ENCODE peak calls at places on chromosome 12, in five cellular contexts. J is HEK293T, C is fibroblast of lung, L is cerebellar cortex, T is HS-27A. K is an unnamed sample.

GRCh38 chr12:28065374-28065773 is 92.8 kb upstream of the PTHLH start:
- DNase-seq in J (no peak), C (no peak), L (no peak), T (no peak), K (no peak)

GRCh38 chr12:103012884-103013283 is 55.4 kb downstream of the ASCL1 start:
- DNase-seq in J (no peak), C (no peak), L (peak), T (no peak), K (no peak)

GRCh38 chr12:6950944-6951540 is at the start of gene PTPN6:
- DNase-seq in J (no peak), C (no peak), L (no peak), T (no peak), K (no peak)

GRCh38 chr12:51598156-51598555 is 7.1 kb downstream of the SCN8A start:
- DNase-seq in J (no peak), C (no peak), L (no peak), T (no peak), K (no peak)

GRCh38 chr12:8508224-8508623 is 5.1 kb upstream of the CLEC4D start:
- DNase-seq in J (no peak), C (no peak), L (no peak), T (no peak), K (no peak)

GRCh38 chr12:32116897-32117296 is 10.2 kb downstream of the BICD1 start:
- DNase-seq in J (no peak), C (peak), L (no peak), T (peak), K (no peak)

GRCh38 chr12:22729898-22730443 is 105.0 kb downstream of the ETNK1 start:
- DNase-seq in J (no peak), C (peak), L (no peak), T (peak), K (no peak)

GRCh38 chr12:117494833-117495714 is 133.6 kb upstream of the NOS1 start:
- DNase-seq in J (peak), C (no peak), L (peak), T (no peak), K (no peak)

GRCh38 chr12:94740601-94741362 is 90.4 kb upstream of the TMCC3 start:
- DNase-seq in J (no peak), C (no peak), L (no peak), T (no peak), K (no peak)

GRCh38 chr12:43937947-43938346 is 102.1 kb downstream of the TMEM117 start:
- DNase-seq in J (peak), C (no peak), L (no peak), T (no peak), K (no peak)

GRCh38 chr12:123498126-123498825 is 35.2 kb downstream of the RILPL1 start:
- DNase-seq in J (no peak), C (no peak), L (no peak), T (no peak), K (no peak)

GRCh38 chr12:3311027-3311402 is 180.0 kb upstream of the PRMT8 start:
- DNase-seq in J (no peak), C (peak), L (no peak), T (no peak), K (no peak)

GRCh38 chr12:7068240-7068993 is 7.9 kb downstream of the C1S start:
- DNase-seq in J (no peak), C (peak), L (peak), T (no peak), K (no peak)

GRCh38 chr12:52585951-52586350 is 12.3 kb upstream of the KRT74 start:
- DNase-seq in J (no peak), C (no peak), L (no peak), T (no peak), K (peak)

GRCh38 chr12:45050751-45051489 is at the start of gene DBX2:
- DNase-seq in J (peak), C (peak), L (no peak), T (no peak), K (no peak)

GRCh38 chr12:94614288-94614721 is 36.1 kb downstream of the TMCC3 start:
- DNase-seq in J (peak), C (peak), L (peak), T (no peak), K (no peak)

GRCh38 chr12:24424889-24425600 is 475.6 kb upstream of the SOX5 start:
- DNase-seq in J (no peak), C (peak), L (no peak), T (no peak), K (no peak)

GRCh38 chr12:62860501-62861156 is 74.3 kb downstream of the PPM1H start:
- DNase-seq in J (no peak), C (no peak), L (no peak), T (no peak), K (no peak)

GRCh38 chr12:22821985-22822384 is 197.0 kb downstream of the ETNK1 start:
- DNase-seq in J (no peak), C (peak), L (no peak), T (peak), K (no peak)

GRCh38 chr12:116919247-116919671 is 8.5 kb downstream of the FBXW8 start:
- DNase-seq in J (no peak), C (no peak), L (no peak), T (no peak), K (no peak)

GRCh38 chr12:27865421-27865820 is 85.4 kb upstream of the MANSC4 start:
- DNase-seq in J (no peak), C (peak), L (no peak), T (peak), K (no peak)

GRCh38 chr12:131831635-131832041 is 3.4 kb downstream of the MMP17 start:
- DNase-seq in J (no peak), C (peak), L (no peak), T (no peak), K (no peak)

GRCh38 chr12:129483494-129483893 is 420.3 kb downstream of the TMEM132D start:
- DNase-seq in J (no peak), C (no peak), L (no peak), T (no peak), K (no peak)

GRCh38 chr12:101856030-101856429 is 21.4 kb upstream of the DRAM1 start:
- DNase-seq in J (no peak), C (no peak), L (no peak), T (no peak), K (no peak)

GRCh38 chr12:2049604-2050540 is 2.9 kb upstream of the CACNA1C start:
- DNase-seq in J (no peak), C (peak), L (no peak), T (no peak), K (no peak)

GRCh38 chr12:24991209-24992049 is 42.5 kb upstream of the BCAT1 start:
- DNase-seq in J (peak), C (peak), L (peak), T (peak), K (no peak)